ENCODE peak calls at places on chromosomes 4 and X, in nine cellular contexts. F is OCI-LY7; D is MCF 10A; P is AG09319; A is CD8-positive, alpha-beta T cell; X is AG09309; H is GM20000; E is WTC11; R is fibroblast of lung. L is an unnamed sample.

GRCh38 chr4:144712775-144713174 is 66.8 kb downstream of the HHIP start:
- DNase-seq in F (no peak), D (no peak), P (no peak), A (no peak), X (no peak), H (no peak), E (no peak), R (peak; percentile 90), L (no peak)

GRCh38 chr4:91936301-91936700 is 367.5 kb upstream of the GRID2 start:
- DNase-seq in F (no peak), D (peak; percentile 31), P (no peak), A (no peak), X (no peak), H (no peak), E (no peak), R (peak; percentile 48), L (no peak)

GRCh38 chr4:70958681-70959080 is 34.8 kb upstream of the DCK start:
- DNase-seq in F (no peak), D (no peak), P (peak; percentile 19), A (no peak), X (peak; percentile 73), H (no peak), E (no peak), R (peak; percentile 96), L (no peak)

GRCh38 chr4:41111796-41112195 is 102.5 kb downstream of the APBB2 start:
- DNase-seq in F (no peak), D (no peak), P (no peak), A (no peak), X (no peak), H (no peak), E (no peak), R (no peak), L (no peak)

GRCh38 chr4:141999446-142000143 is 363.2 kb downstream of the IL15 start:
- DNase-seq in F (no peak), D (no peak), P (no peak), A (no peak), X (no peak), H (no peak), E (no peak), R (no peak), L (no peak)

GRCh38 chrX:46653482-46653881 is 79.9 kb downstream of the CHST7 start:
- DNase-seq in F (peak; percentile 5), D (peak; percentile 51), P (no peak), A (no peak), X (no peak), H (no peak), E (peak; percentile 54), R (no peak), L (no peak)

GRCh38 chr4:75344915-75345314 is 169.3 kb downstream of the RCHY1 start:
- DNase-seq in F (no peak), D (peak; percentile 33), P (no peak), A (no peak), X (peak; percentile 2), H (no peak), E (no peak), R (peak; percentile 31), L (no peak)

GRCh38 chrX:119809185-119809666 is 17.8 kb upstream of the RPL39 start:
- DNase-seq in F (no peak), D (no peak), P (no peak), A (no peak), X (no peak), H (no peak), E (no peak), R (peak; percentile 42), L (no peak)

GRCh38 chrX:6909396-6909795 is 238.1 kb upstream of the STS start:
- DNase-seq in F (no peak), D (no peak), P (no peak), A (no peak), X (no peak), H (no peak), E (no peak), R (no peak), L (no peak)

GRCh38 chr4:25155957-25156356 is 4.3 kb downstream of the SEPSECS start:
- DNase-seq in F (no peak), D (peak; percentile 2), P (no peak), A (no peak), X (no peak), H (no peak), E (no peak), R (no peak), L (no peak)

GRCh38 chrX:44951572-44952067 is 78.6 kb downstream of the KDM6A start:
- DNase-seq in F (no peak), D (no peak), P (no peak), A (no peak), X (no peak), H (no peak), E (no peak), R (no peak), L (no peak)

GRCh38 chr4:140901736-140902336 is 145.7 kb upstream of the TBC1D9 start:
- DNase-seq in F (no peak), D (no peak), P (no peak), A (no peak), X (no peak), H (no peak), E (no peak), R (no peak), L (no peak)

GRCh38 chr4:39446842-39447573 is 11.7 kb downstream of the RPL9 start:
- DNase-seq in F (no peak), D (no peak), P (no peak), A (peak; percentile 57), X (no peak), H (peak; percentile 81), E (peak; percentile 80), R (peak; percentile 59), L (peak; percentile 90)

GRCh38 chr4:160831165-160831922 is 1332.5 kb downstream of the FSTL5 start:
- DNase-seq in F (no peak), D (no peak), P (no peak), A (no peak), X (no peak), H (no peak), E (no peak), R (no peak), L (no peak)

GRCh38 chr4:160505724-160506123 is 1402.8 kb downstream of the RAPGEF2 start:
- DNase-seq in F (no peak), D (no peak), P (no peak), A (no peak), X (no peak), H (no peak), E (no peak), R (no peak), L (no peak)

GRCh38 chrX:28609003-28609402 is 21.8 kb downstream of the IL1RAPL1 start:
- DNase-seq in F (no peak), D (no peak), P (no peak), A (no peak), X (no peak), H (no peak), E (no peak), R (no peak), L (no peak)
- TF ChIP-seq CTCF in F (no peak), D (no peak), P (no peak), A (no peak), X (no peak), H (no peak), E (no peak), R (no peak), L (no peak)

DNA sequence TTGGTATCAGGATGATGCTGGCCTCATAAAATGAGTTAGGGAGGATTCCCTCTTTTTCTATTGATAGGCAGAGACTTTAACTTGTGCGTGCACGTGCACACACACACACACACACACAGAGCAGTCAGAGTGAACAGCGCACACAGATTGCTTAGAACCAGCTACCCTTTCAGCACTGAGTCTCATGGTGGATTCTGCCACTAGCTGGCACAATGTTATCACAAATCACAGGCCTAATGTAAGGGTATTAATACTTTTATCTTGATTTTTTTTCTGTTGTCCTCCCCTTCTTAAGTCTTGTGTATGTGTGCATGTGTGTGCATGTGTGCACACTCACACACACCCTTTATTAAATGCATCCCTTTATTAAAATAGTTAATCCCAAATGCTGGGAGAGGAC is 53.2 kb downstream of the HADH start:
- DNase-seq in F (peak; percentile 66), D (no peak), P (no peak), A (no peak), X (no peak), H (no peak), E (no peak), R (no peak), L (no peak)
- TF ChIP-seq CTCF in F (peak; percentile 70), D (no peak), P (no peak), A (no peak), X (no peak), H (no peak), E (no peak), R (no peak), L (peak; percentile 11)

DNA sequence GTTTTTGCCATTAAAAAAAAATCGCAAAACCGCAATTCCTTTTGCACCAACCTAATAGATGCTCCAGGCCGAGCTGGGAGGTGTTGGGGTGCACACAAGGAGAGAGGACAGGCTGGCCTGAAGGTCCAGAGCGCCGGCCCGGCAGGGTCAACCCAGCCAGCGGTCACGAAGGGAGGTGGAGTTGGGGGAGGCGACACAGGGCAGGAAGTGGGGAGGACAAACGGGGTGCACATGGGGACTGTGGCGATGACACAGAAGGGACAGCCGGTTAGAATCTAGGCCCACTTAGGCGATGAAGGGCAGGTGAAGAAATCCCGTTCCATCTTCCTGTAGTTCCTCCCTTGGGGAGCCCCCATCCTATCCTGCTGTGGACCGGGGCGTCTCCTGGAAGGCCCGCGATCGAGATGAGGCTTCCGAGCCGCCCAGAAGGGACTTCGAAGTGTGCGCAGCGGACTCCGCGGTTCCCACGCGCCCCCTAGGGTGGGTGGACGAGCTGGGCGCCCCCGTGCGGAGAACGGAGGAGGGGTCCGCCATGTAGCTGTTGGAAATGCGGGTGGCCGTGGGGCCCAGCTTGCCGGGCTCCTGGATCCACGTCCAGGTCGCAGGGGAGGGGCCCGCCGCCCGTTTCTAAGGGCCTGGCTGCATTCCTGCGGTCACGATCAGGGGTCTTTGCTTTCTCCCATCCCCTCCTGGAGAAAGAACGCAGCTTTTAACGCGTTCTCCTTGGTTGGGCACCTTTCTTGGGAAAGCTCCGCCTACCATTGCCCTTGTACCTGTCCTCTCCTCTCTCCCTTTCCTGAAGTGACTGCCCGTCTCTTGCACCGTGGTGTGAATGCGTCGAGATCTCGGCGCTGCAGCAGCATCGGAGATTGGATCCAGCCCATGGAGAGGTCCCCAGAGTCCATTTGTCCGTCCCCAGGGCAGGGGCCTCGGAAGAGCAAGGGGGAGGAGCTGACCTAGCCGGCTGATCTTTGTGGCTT is 17.0 kb upstream of the HPF1 start:
- DNase-seq in F (no peak), D (no peak), P (no peak), A (peak; percentile 58), X (no peak), H (no peak), E (peak; percentile 71), R (no peak), L (no peak)
- TF ChIP-seq CTCF in F (peak; percentile 19), D (no peak), P (peak; percentile 23), A (no peak), X (peak; percentile 17), H (no peak), E (no peak), R (peak; percentile 28), L (no peak)

DNA sequence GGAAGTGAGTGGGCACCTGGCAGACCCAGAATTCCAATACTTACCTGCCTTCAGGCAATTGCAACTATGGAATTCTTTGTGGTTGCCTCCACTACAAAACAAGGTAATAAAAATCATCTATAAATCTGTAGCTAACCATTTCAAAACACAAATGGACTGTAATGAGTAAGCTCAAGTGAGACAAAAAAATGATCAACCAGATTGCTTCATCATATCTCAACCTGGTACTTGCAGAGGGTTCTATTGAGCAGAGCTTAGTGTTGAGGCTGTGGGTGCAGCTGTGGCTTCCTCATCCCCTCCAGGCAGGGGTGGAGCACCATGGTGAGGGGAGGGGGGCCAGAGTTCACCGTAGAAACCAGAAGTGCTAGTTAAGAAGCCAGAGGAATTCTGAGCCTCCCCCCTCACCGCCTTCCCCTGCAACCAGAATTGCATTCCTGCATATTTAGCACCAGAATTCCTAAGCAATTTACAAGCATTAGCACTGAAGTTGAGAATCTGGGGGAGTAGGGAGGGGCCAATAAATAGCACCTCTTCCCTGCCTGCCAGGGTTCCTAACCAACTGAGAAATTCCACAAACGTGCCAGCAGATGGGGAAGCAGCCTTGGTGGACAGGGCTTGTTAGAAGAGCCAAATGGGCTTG is 11.5 kb downstream of the CTAG1A start:
- DNase-seq in F (no peak), D (peak; percentile 69), P (no peak), A (no peak), X (peak; percentile 84), H (no peak), E (peak; percentile 78), R (peak; percentile 95), L (peak; percentile 77)
- TF ChIP-seq CTCF in F (no peak), D (no peak), P (no peak), A (no peak), X (no peak), H (no peak), E (no peak), R (no peak), L (peak; percentile 56)